ENCODE peak calls at places on chromosomes 7 and 10, in ten cellular contexts. R is CD4-positive, CD25-positive, alpha-beta regulatory T cell; X is NT2/D1; B is MG63; A is OCI-LY7; H is AG04450; U is IMR-90; V is astrocyte of the cerebellum; M is hepatocyte; T is epithelial cell of esophagus. Z is an unnamed sample.

GRCh38 chr10:129769381-129770116 is 194.5 kb downstream of the EBF3 start:
- DNase-seq in R (no peak), B (no peak), A (no peak), M (no peak), X (no peak), U (no peak), H (no peak), V (no peak), T (no peak), Z (no peak)

GRCh38 chr10:73113543-73113942 is 3.3 kb downstream of the NUDT13 start:
- DNase-seq in R (no peak), V (no peak), A (no peak), H (no peak), M (no peak), U (peak), X (no peak), B (no peak), T (peak), Z (no peak)

GRCh38 chr7:23232966-23233365 is 13.6 kb upstream of the GPNMB start:
- DNase-seq in R (no peak), H (no peak), T (peak), V (no peak), X (no peak), A (no peak), B (no peak), M (no peak), U (no peak), Z (no peak)

GRCh38 chr7:133735222-133735621 is 391.9 kb upstream of the LRGUK start:
- DNase-seq in A (no peak), V (no peak), B (no peak), H (peak), M (no peak), X (no peak), T (peak), U (peak), R (no peak), Z (no peak)

GRCh38 chr10:132524443-132525285 is 12.9 kb upstream of the INPP5A start:
- DNase-seq in R (no peak), T (no peak), B (no peak), X (no peak), A (no peak), U (no peak), V (no peak), M (no peak), H (no peak), Z (no peak)

GRCh38 chr10:105707603-105708002 is 1066.5 kb downstream of the SORCS3 start:
- DNase-seq in T (no peak), B (no peak), X (no peak), H (no peak), U (no peak), A (no peak), V (no peak), R (no peak), M (no peak), Z (no peak)

GRCh38 chr10:86871563-86872183 is 85.7 kb downstream of the MMRN2 start:
- DNase-seq in X (peak), U (peak), V (no peak), H (no peak), A (no peak), M (peak), T (no peak), R (no peak), B (no peak), Z (no peak)

GRCh38 chr10:59804220-59804619 is 51.0 kb upstream of the MRLN start:
- DNase-seq in A (no peak), R (no peak), B (no peak), T (no peak), H (no peak), V (no peak), M (no peak), U (no peak), X (no peak), Z (no peak)

GRCh38 chr10:26938578-26938977 is 77.8 kb upstream of the ABI1 start:
- DNase-seq in R (no peak), V (no peak), H (no peak), B (no peak), X (peak), A (no peak), T (no peak), U (no peak), M (no peak), Z (no peak)

GRCh38 chr10:78489034-78489433 is 455.4 kb downstream of the RPS24 start:
- DNase-seq in T (no peak), R (no peak), M (no peak), H (no peak), X (no peak), U (no peak), V (no peak), B (no peak), A (no peak), Z (no peak)

GRCh38 chr10:30036341-30036740 is 23.0 kb downstream of the JCAD start:
- DNase-seq in T (no peak), B (no peak), R (no peak), A (no peak), H (no peak), M (no peak), U (peak), V (no peak), X (no peak), Z (no peak)

GRCh38 chr10:102399217-102400021 is 3.9 kb downstream of the NFKB2 start:
- DNase-seq in U (peak), R (peak), M (peak), X (no peak), B (peak), V (no peak), T (peak), H (peak), A (peak), Z (peak)

GRCh38 chr10:34628174-34628802 is 186.8 kb downstream of the PARD3 start:
- DNase-seq in V (no peak), R (no peak), B (no peak), A (no peak), T (no peak), M (peak), X (no peak), U (peak), H (no peak), Z (peak)

GRCh38 chr10:76036410-76036940 is 605.1 kb downstream of the LRMDA start:
- DNase-seq in U (peak), A (peak), H (peak), X (peak), M (peak), B (peak), R (peak), T (peak), V (peak), Z (peak)

GRCh38 chr10:18044976-18045720 is 93.4 kb downstream of the SLC39A12 start:
- DNase-seq in H (peak), T (no peak), M (no peak), V (peak), X (peak), B (no peak), A (no peak), R (no peak), U (peak), Z (peak)

GRCh38 chr7:7918736-7919448 is 49.7 kb upstream of the GLCCI1 start:
- DNase-seq in H (no peak), M (no peak), T (no peak), V (no peak), U (peak), B (no peak), A (peak), X (no peak), R (no peak), Z (no peak)

GRCh38 chr10:129035052-129035805 is 431.8 kb upstream of the MGMT start:
- DNase-seq in B (no peak), M (no peak), A (no peak), V (no peak), T (no peak), X (no peak), H (no peak), R (peak), U (no peak), Z (no peak)

GRCh38 chr7:131105803-131106680 is 221.6 kb upstream of the MKLN1 start:
- DNase-seq in M (peak), T (peak), H (no peak), R (peak), U (peak), A (peak), X (no peak), B (peak), V (no peak), Z (peak)

GRCh38 chr7:18849130-18849529 is 268.3 kb downstream of the TWIST1 start:
- DNase-seq in A (no peak), T (no peak), U (no peak), M (no peak), H (no peak), V (no peak), X (no peak), R (no peak), B (no peak), Z (no peak)

GRCh38 chr10:3972460-3973366 is 187.7 kb upstream of the KLF6 start:
- DNase-seq in H (no peak), V (no peak), A (no peak), T (no peak), B (no peak), R (peak), M (no peak), X (no peak), U (no peak), Z (peak)

GRCh38 chr10:43048301-43049051 is 28.4 kb upstream of the RET start:
- DNase-seq in T (no peak), B (no peak), V (no peak), M (no peak), U (peak), A (no peak), H (no peak), X (no peak), R (no peak), Z (peak)

GRCh38 chr7:96238976-96239766 is 82.7 kb downstream of the SLC25A13 start:
- DNase-seq in R (no peak), B (no peak), X (no peak), V (no peak), M (no peak), H (no peak), T (peak), U (peak), A (no peak), Z (peak)

GRCh38 chr7:111763221-111763791 is 201.0 kb upstream of the IMMP2L start:
- DNase-seq in U (peak), B (peak), X (peak), T (peak), R (no peak), A (peak), M (peak), H (peak), V (peak), Z (peak)

GRCh38 chr7:100211342-100211780 is 8.4 kb upstream of the PVRIG start:
- DNase-seq in U (no peak), T (no peak), R (peak), X (no peak), V (no peak), M (no peak), H (no peak), B (no peak), A (peak), Z (no peak)

GRCh38 chr7:85184599-85185354 is 2.1 kb downstream of the SEMA3D start:
- DNase-seq in M (peak), V (no peak), A (no peak), U (peak), R (no peak), H (no peak), X (peak), B (no peak), T (no peak), Z (peak)

GRCh38 chr10:24214762-24215161 is 5.8 kb downstream of the KIAA1217 start:
- DNase-seq in B (no peak), A (no peak), T (no peak), R (no peak), M (no peak), V (no peak), X (no peak), U (no peak), H (no peak), Z (no peak)

GRCh38 chr10:2734691-2735090 is 332.7 kb upstream of the PFKP start:
- DNase-seq in X (no peak), V (no peak), R (no peak), U (no peak), M (no peak), B (no peak), T (no peak), H (no peak), A (no peak), Z (no peak)

GRCh38 chr10:128324058-128324457 is 197.8 kb upstream of the MKI67 start:
- DNase-seq in V (no peak), H (no peak), U (no peak), T (no peak), X (peak), A (no peak), M (peak), B (peak), R (no peak), Z (no peak)

GRCh38 chr7:10973942-10974716 is 457 bp downstream of the PHF14 start:
- DNase-seq in U (peak), H (no peak), T (peak), V (no peak), M (peak), B (peak), A (peak), X (peak), R (no peak), Z (peak)

GRCh38 chr7:114363292-114363691 is 51.3 kb upstream of the FOXP2 start:
- DNase-seq in U (no peak), X (no peak), T (no peak), A (no peak), B (no peak), M (no peak), V (no peak), H (no peak), R (no peak), Z (no peak)

GRCh38 chr10:22158426-22158825 is 59.4 kb downstream of the EBLN1 start:
- DNase-seq in U (no peak), A (no peak), T (no peak), M (no peak), H (no peak), X (no peak), V (no peak), B (no peak), R (no peak), Z (no peak)

GRCh38 chr7:131219277-131220041 is 108.2 kb upstream of the MKLN1 start:
- DNase-seq in T (no peak), U (no peak), R (no peak), X (peak), M (no peak), H (no peak), V (no peak), B (no peak), A (peak), Z (no peak)

GRCh38 chr10:71754562-71754961 is 18.8 kb downstream of the VSIR start:
- DNase-seq in U (no peak), T (no peak), H (no peak), B (no peak), V (no peak), A (no peak), M (no peak), X (no peak), R (no peak), Z (no peak)

GRCh38 chr10:89414879-89415821 is 782 bp downstream of the IFIT5 start:
- DNase-seq in B (peak), X (no peak), V (no peak), H (no peak), M (peak), A (no peak), U (peak), R (peak), T (peak), Z (peak)

GRCh38 chr7:53209129-53209528 is 173.7 kb downstream of the POM121L12 start:
- DNase-seq in T (no peak), U (no peak), V (no peak), H (no peak), A (no peak), M (no peak), B (no peak), R (no peak), X (peak), Z (no peak)

GRCh38 chr10:12839349-12839927 is 162.1 kb downstream of the CCDC3 start:
- DNase-seq in T (no peak), H (no peak), V (no peak), A (no peak), M (no peak), X (no peak), R (no peak), U (no peak), B (no peak), Z (no peak)

GRCh38 chr10:33376476-33376875 is 42.0 kb upstream of the NRP1 start:
- DNase-seq in R (no peak), T (no peak), H (no peak), X (no peak), U (peak), V (no peak), M (no peak), A (no peak), B (no peak), Z (no peak)

GRCh38 chr7:82595176-82595575 is 151.6 kb upstream of the CACNA2D1 start:
- DNase-seq in B (no peak), T (no peak), H (no peak), U (no peak), M (no peak), V (no peak), R (no peak), X (no peak), A (no peak), Z (no peak)

DNA sequence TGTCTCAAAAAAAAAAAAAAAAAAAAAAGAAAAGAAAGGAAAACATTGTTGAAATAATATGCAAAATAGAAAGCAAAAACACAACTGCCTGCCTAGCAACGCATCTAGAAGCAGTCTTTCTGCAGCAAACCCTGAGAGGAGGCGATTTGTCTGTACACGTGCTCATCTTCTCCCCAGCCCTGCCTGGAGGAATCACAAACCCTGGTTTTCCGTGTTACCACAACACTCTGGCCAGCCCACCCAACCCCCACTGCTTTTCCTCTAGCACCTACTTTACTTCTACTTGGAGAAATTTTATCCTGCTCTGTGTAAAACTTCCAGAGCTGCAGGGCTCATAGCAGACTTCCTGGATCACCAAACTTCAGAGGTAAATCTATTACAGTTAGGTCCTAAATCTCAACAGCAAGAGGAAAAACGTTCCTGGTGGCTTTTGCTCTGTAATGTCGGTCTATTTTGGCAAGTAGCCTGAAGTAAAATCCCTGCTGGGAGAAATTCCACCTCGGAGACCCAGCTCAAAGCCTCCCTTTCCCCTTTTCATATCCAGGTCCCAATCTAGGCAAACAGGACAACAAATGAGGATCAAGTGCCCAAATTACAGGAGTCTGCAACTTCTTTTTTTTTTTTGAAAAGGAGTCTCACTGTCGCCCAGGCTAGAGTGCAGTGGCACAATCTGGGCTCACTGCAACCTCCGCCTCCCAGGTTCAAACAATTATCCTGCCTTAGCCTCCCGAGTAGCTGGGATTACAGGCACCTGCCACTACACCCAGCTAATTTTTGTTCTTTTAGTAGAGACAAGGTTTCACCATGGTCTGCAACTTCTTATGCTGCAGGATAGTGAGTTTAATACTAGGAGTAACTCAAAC is 91.6 kb downstream of the DNMBP start:
- DNase-seq in U (peak), T (no peak), H (no peak), M (peak), A (no peak), V (peak), X (peak), R (no peak), B (no peak), Z (peak)
- H3K4me3 ChIP-seq in U (peak), T (no peak), H (peak), M (no peak), A (no peak), V (peak), X (peak), R (no peak), B (no peak), Z (peak)

DNA sequence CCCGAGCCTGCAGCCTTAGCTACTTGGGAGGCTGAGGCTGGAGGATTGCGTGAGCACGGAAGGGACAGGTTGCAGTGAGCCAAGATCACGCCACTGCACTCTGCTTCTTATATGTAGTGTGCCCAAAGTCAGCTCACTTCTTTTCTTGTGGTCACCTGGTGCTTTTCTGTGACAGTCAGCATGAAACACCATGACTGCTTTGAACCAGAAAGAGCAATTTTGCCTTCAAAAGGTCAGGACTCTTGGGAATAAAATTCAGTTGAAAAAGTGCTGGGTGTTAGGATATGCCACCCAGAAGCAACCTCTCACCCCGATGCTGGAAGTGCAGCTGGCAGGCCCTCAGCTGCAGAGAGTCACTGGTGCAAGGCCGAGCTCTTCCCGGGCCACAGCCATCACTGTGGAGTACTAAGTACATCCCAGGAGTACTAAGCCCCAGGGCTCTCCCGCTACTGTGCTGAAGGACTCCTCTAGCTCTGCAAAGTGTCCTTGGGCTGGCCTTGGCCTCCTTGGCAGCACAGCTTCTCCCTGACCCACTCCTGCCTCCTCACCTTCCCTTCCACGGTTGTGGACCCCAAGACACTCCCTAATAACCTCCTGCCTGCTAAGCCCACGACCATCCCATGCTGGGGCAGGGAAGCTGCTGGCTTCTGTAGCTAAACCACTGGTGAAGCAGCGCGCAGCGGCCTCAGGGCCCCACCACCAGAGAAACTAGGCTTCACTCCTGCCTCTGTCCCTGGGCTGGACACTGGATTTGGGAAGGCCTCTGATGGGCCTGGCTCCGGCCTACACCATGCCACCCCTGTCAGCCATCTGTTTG is 17.6 kb upstream of the GDI2 start:
- DNase-seq in H (no peak), X (no peak), M (no peak), R (no peak), U (no peak), A (no peak), T (no peak), B (no peak), V (no peak), Z (no peak)
- H3K4me3 ChIP-seq in H (no peak), X (no peak), M (no peak), R (no peak), U (no peak), A (no peak), T (no peak), B (no peak), V (no peak), Z (no peak)

GRCh38 chr7:1236132-1236655 is 3.5 kb downstream of the UNCX start:
- DNase-seq in A (no peak), X (no peak), U (no peak), T (no peak), R (no peak), V (no peak), H (no peak), B (peak), M (no peak), Z (no peak)

GRCh38 chr7:1233328-1234048 is 816 bp downstream of the UNCX start:
- DNase-seq in U (no peak), X (no peak), T (no peak), H (no peak), M (no peak), R (no peak), A (no peak), B (no peak), V (no peak), Z (no peak)

GRCh38 chr7:1235501-1236131 is 2.9 kb downstream of the UNCX start:
- DNase-seq in M (no peak), U (no peak), H (no peak), V (no peak), X (no peak), T (no peak), R (no peak), B (no peak), A (no peak), Z (no peak)

GRCh38 chr7:1234049-1234691 is 1.5 kb downstream of the UNCX start:
- DNase-seq in V (no peak), B (no peak), A (no peak), U (no peak), T (no peak), R (no peak), M (no peak), X (no peak), H (no peak), Z (no peak)

GRCh38 chr7:1234794-1235500 is 2.3 kb downstream of the UNCX start:
- DNase-seq in B (no peak), U (no peak), M (no peak), R (no peak), X (no peak), V (no peak), H (no peak), A (no peak), T (no peak), Z (no peak)
- H3K4me3 ChIP-seq in B (no peak), U (no peak), M (no peak), R (no peak), X (peak), V (no peak), H (no peak), A (no peak), T (no peak), Z (no peak)

GRCh38 chr10:98029149-98030092 is 1.0 kb downstream of the CRTAC1 start:
- DNase-seq in U (no peak), V (no peak), M (no peak), B (peak), R (no peak), H (no peak), A (no peak), X (no peak), T (no peak), Z (no peak)
- H3K4me3 ChIP-seq in U (no peak), V (no peak), M (no peak), B (no peak), R (no peak), H (no peak), A (no peak), X (peak), T (no peak), Z (no peak)

Z was measured in astrocyte of the spinal cord.